ENCODE peak calls at places on chromosomes 2 and 18, in ten cellular contexts. One of them, this sample, is unnamed.

GRCh38 chr2:190110131-190110530 is 47.6 kb upstream of the MSTN start:
- DNase-seq in aorta: no peak
- DNase-seq in stimulated activated CD4-positive, alpha-beta T cell treated with anti-CD3 and anti-CD28 coated beads, Interleukin-1b, Interleukin-23, amount 100 ng/mL, for 48 hours: no peak
- DNase-seq in GM23338: no peak
- DNase-seq in activated naive CD8-positive, alpha-beta T cell treated with anti-CD3 and anti-CD28 coated beads, Interleukin-2, amount 50 U/mL, for 24 hours: no peak
- DNase-seq in Panc1: no peak
- DNase-seq in NCI-H2081: no peak
- DNase-seq in mucosa of gallbladder: no peak
- DNase-seq in HL-60: no peak
- DNase-seq in brain microvascular endothelial cell: peak; percentile 59
- DNase-seq in this sample: no peak

GRCh38 chr2:225037374-225038075 is 4.7 kb downstream of the DOCK10 start:
- DNase-seq in aorta: no peak
- DNase-seq in stimulated activated CD4-positive, alpha-beta T cell treated with anti-CD3 and anti-CD28 coated beads, Interleukin-1b, Interleukin-23, amount 100 ng/mL, for 48 hours: no peak
- DNase-seq in GM23338: no peak
- DNase-seq in activated naive CD8-positive, alpha-beta T cell treated with anti-CD3 and anti-CD28 coated beads, Interleukin-2, amount 50 U/mL, for 24 hours: no peak
- DNase-seq in Panc1: no peak
- DNase-seq in NCI-H2081: no peak
- DNase-seq in mucosa of gallbladder: no peak
- DNase-seq in HL-60: peak; percentile 19
- DNase-seq in brain microvascular endothelial cell: no peak
- DNase-seq in this sample: no peak

GRCh38 chr2:113133696-113134558 is 6.5 kb downstream of the IL1RN start:
- DNase-seq in aorta: no peak
- DNase-seq in stimulated activated CD4-positive, alpha-beta T cell treated with anti-CD3 and anti-CD28 coated beads, Interleukin-1b, Interleukin-23, amount 100 ng/mL, for 48 hours: no peak
- DNase-seq in GM23338: no peak
- DNase-seq in activated naive CD8-positive, alpha-beta T cell treated with anti-CD3 and anti-CD28 coated beads, Interleukin-2, amount 50 U/mL, for 24 hours: no peak
- DNase-seq in Panc1: no peak
- DNase-seq in NCI-H2081: no peak
- DNase-seq in mucosa of gallbladder: no peak
- DNase-seq in HL-60: no peak
- DNase-seq in brain microvascular endothelial cell: no peak
- DNase-seq in this sample: peak; percentile 36

GRCh38 chr2:206939340-206939739 is at the start of gene CPO:
- DNase-seq in aorta: no peak
- DNase-seq in stimulated activated CD4-positive, alpha-beta T cell treated with anti-CD3 and anti-CD28 coated beads, Interleukin-1b, Interleukin-23, amount 100 ng/mL, for 48 hours: no peak
- DNase-seq in GM23338: no peak
- DNase-seq in activated naive CD8-positive, alpha-beta T cell treated with anti-CD3 and anti-CD28 coated beads, Interleukin-2, amount 50 U/mL, for 24 hours: no peak
- DNase-seq in Panc1: no peak
- DNase-seq in NCI-H2081: no peak
- DNase-seq in mucosa of gallbladder: no peak
- DNase-seq in HL-60: no peak
- DNase-seq in brain microvascular endothelial cell: no peak
- DNase-seq in this sample: no peak

GRCh38 chr2:42851740-42852250 is 59.4 kb upstream of the HAAO start:
- DNase-seq in aorta: no peak
- DNase-seq in stimulated activated CD4-positive, alpha-beta T cell treated with anti-CD3 and anti-CD28 coated beads, Interleukin-1b, Interleukin-23, amount 100 ng/mL, for 48 hours: no peak
- DNase-seq in GM23338: no peak
- DNase-seq in activated naive CD8-positive, alpha-beta T cell treated with anti-CD3 and anti-CD28 coated beads, Interleukin-2, amount 50 U/mL, for 24 hours: no peak
- DNase-seq in Panc1: no peak
- DNase-seq in NCI-H2081: no peak
- DNase-seq in mucosa of gallbladder: no peak
- DNase-seq in HL-60: no peak
- DNase-seq in brain microvascular endothelial cell: no peak
- DNase-seq in this sample: no peak

GRCh38 chr2:55051026-55051866 is 995 bp upstream of the RTN4 start:
- DNase-seq in aorta: no peak
- DNase-seq in stimulated activated CD4-positive, alpha-beta T cell treated with anti-CD3 and anti-CD28 coated beads, Interleukin-1b, Interleukin-23, amount 100 ng/mL, for 48 hours: peak; percentile 44
- DNase-seq in GM23338: peak; percentile 71
- DNase-seq in activated naive CD8-positive, alpha-beta T cell treated with anti-CD3 and anti-CD28 coated beads, Interleukin-2, amount 50 U/mL, for 24 hours: peak; percentile 33
- DNase-seq in Panc1: peak; percentile 98
- DNase-seq in NCI-H2081: no peak
- DNase-seq in mucosa of gallbladder: peak; percentile 60
- DNase-seq in HL-60: peak; percentile 47
- DNase-seq in brain microvascular endothelial cell: peak; percentile 98
- DNase-seq in this sample: peak; percentile 87

GRCh38 chr2:74001121-74001520 is 16.4 kb downstream of the TET3 start:
- DNase-seq in aorta: no peak
- DNase-seq in stimulated activated CD4-positive, alpha-beta T cell treated with anti-CD3 and anti-CD28 coated beads, Interleukin-1b, Interleukin-23, amount 100 ng/mL, for 48 hours: peak; percentile 40
- DNase-seq in GM23338: no peak
- DNase-seq in activated naive CD8-positive, alpha-beta T cell treated with anti-CD3 and anti-CD28 coated beads, Interleukin-2, amount 50 U/mL, for 24 hours: no peak
- DNase-seq in Panc1: no peak
- DNase-seq in NCI-H2081: no peak
- DNase-seq in mucosa of gallbladder: no peak
- DNase-seq in HL-60: no peak
- DNase-seq in brain microvascular endothelial cell: no peak
- DNase-seq in this sample: no peak

GRCh38 chr2:46540496-46541342 is 61.4 kb downstream of the TMEM247 start:
- DNase-seq in aorta: no peak
- DNase-seq in stimulated activated CD4-positive, alpha-beta T cell treated with anti-CD3 and anti-CD28 coated beads, Interleukin-1b, Interleukin-23, amount 100 ng/mL, for 48 hours: no peak
- DNase-seq in GM23338: no peak
- DNase-seq in activated naive CD8-positive, alpha-beta T cell treated with anti-CD3 and anti-CD28 coated beads, Interleukin-2, amount 50 U/mL, for 24 hours: no peak
- DNase-seq in Panc1: peak; percentile 36
- DNase-seq in NCI-H2081: no peak
- DNase-seq in mucosa of gallbladder: peak; percentile 13
- DNase-seq in HL-60: no peak
- DNase-seq in brain microvascular endothelial cell: peak; percentile 73
- DNase-seq in this sample: peak; percentile 30

GRCh38 chr2:8694737-8695136 is 12.9 kb downstream of the ID2 start:
- DNase-seq in aorta: no peak
- DNase-seq in stimulated activated CD4-positive, alpha-beta T cell treated with anti-CD3 and anti-CD28 coated beads, Interleukin-1b, Interleukin-23, amount 100 ng/mL, for 48 hours: no peak
- DNase-seq in GM23338: no peak
- DNase-seq in activated naive CD8-positive, alpha-beta T cell treated with anti-CD3 and anti-CD28 coated beads, Interleukin-2, amount 50 U/mL, for 24 hours: no peak
- DNase-seq in Panc1: no peak
- DNase-seq in NCI-H2081: no peak
- DNase-seq in mucosa of gallbladder: no peak
- DNase-seq in HL-60: no peak
- DNase-seq in brain microvascular endothelial cell: no peak
- DNase-seq in this sample: peak; percentile 30

GRCh38 chr2:11738589-11739436 is 7.6 kb upstream of the LPIN1 start:
- DNase-seq in aorta: peak; percentile 90
- DNase-seq in stimulated activated CD4-positive, alpha-beta T cell treated with anti-CD3 and anti-CD28 coated beads, Interleukin-1b, Interleukin-23, amount 100 ng/mL, for 48 hours: no peak
- DNase-seq in GM23338: peak; percentile 63
- DNase-seq in activated naive CD8-positive, alpha-beta T cell treated with anti-CD3 and anti-CD28 coated beads, Interleukin-2, amount 50 U/mL, for 24 hours: no peak
- DNase-seq in Panc1: no peak
- DNase-seq in NCI-H2081: no peak
- DNase-seq in mucosa of gallbladder: peak; percentile 72
- DNase-seq in HL-60: no peak
- DNase-seq in brain microvascular endothelial cell: peak; percentile 58
- DNase-seq in this sample: peak; percentile 77

GRCh38 chr2:112627060-112628040 is 18.4 kb upstream of the SLC20A1 start:
- DNase-seq in aorta: no peak
- DNase-seq in stimulated activated CD4-positive, alpha-beta T cell treated with anti-CD3 and anti-CD28 coated beads, Interleukin-1b, Interleukin-23, amount 100 ng/mL, for 48 hours: no peak
- DNase-seq in GM23338: no peak
- DNase-seq in activated naive CD8-positive, alpha-beta T cell treated with anti-CD3 and anti-CD28 coated beads, Interleukin-2, amount 50 U/mL, for 24 hours: no peak
- DNase-seq in Panc1: peak; percentile 54
- DNase-seq in NCI-H2081: no peak
- DNase-seq in mucosa of gallbladder: no peak
- DNase-seq in HL-60: peak; percentile 86
- DNase-seq in brain microvascular endothelial cell: peak; percentile 95
- DNase-seq in this sample: peak; percentile 77

GRCh38 chr2:225083276-225083675 is 41.0 kb upstream of the DOCK10 start:
- DNase-seq in aorta: no peak
- DNase-seq in stimulated activated CD4-positive, alpha-beta T cell treated with anti-CD3 and anti-CD28 coated beads, Interleukin-1b, Interleukin-23, amount 100 ng/mL, for 48 hours: no peak
- DNase-seq in GM23338: no peak
- DNase-seq in activated naive CD8-positive, alpha-beta T cell treated with anti-CD3 and anti-CD28 coated beads, Interleukin-2, amount 50 U/mL, for 24 hours: no peak
- DNase-seq in Panc1: no peak
- DNase-seq in NCI-H2081: no peak
- DNase-seq in mucosa of gallbladder: no peak
- DNase-seq in HL-60: no peak
- DNase-seq in brain microvascular endothelial cell: no peak
- DNase-seq in this sample: no peak

GRCh38 chr2:12177052-12177994 is 430.9 kb downstream of the LPIN1 start:
- DNase-seq in aorta: no peak
- DNase-seq in stimulated activated CD4-positive, alpha-beta T cell treated with anti-CD3 and anti-CD28 coated beads, Interleukin-1b, Interleukin-23, amount 100 ng/mL, for 48 hours: no peak
- DNase-seq in GM23338: no peak
- DNase-seq in activated naive CD8-positive, alpha-beta T cell treated with anti-CD3 and anti-CD28 coated beads, Interleukin-2, amount 50 U/mL, for 24 hours: peak; percentile 20
- DNase-seq in Panc1: peak; percentile 48
- DNase-seq in NCI-H2081: no peak
- DNase-seq in mucosa of gallbladder: peak; percentile 35
- DNase-seq in HL-60: no peak
- DNase-seq in brain microvascular endothelial cell: peak; percentile 84
- DNase-seq in this sample: peak; percentile 65

GRCh38 chr18:80171190-80171872 is 62.3 kb downstream of the ADNP2 start:
- DNase-seq in aorta: peak; percentile 90
- DNase-seq in stimulated activated CD4-positive, alpha-beta T cell treated with anti-CD3 and anti-CD28 coated beads, Interleukin-1b, Interleukin-23, amount 100 ng/mL, for 48 hours: peak; percentile 42
- DNase-seq in GM23338: peak; percentile 70
- DNase-seq in activated naive CD8-positive, alpha-beta T cell treated with anti-CD3 and anti-CD28 coated beads, Interleukin-2, amount 50 U/mL, for 24 hours: peak; percentile 78
- DNase-seq in Panc1: no peak
- DNase-seq in NCI-H2081: no peak
- DNase-seq in mucosa of gallbladder: peak; percentile 47
- DNase-seq in HL-60: peak; percentile 43
- DNase-seq in brain microvascular endothelial cell: no peak
- DNase-seq in this sample: peak; percentile 64